ENCODE peak calls at places on chromosome 12, in nine cellular contexts. N is H54; P is RCC 7860; F is Jurkat, Clone E6-1; A is GM12891; H is stimulated activated CD4-positive, alpha-beta T cell treated with anti-CD3 and anti-CD28 coated beads, Interleukin-15, amount 100 ng/mL, for 1 hour; Z is occipital lobe; L is T-cell; C is A549. G is an unnamed sample.

GRCh38 chr12:70794131-70794530 is 126.4 kb downstream of the PTPRR start:
- DNase-seq in Z (no peak), N (no peak), A (no peak), P (no peak), H (no peak), F (no peak), L (no peak), C (no peak), G (no peak)

GRCh38 chr12:40240779-40241178 is 16.0 kb downstream of the LRRK2 start:
- DNase-seq in N (no peak), H (no peak), Z (no peak), F (no peak), A (no peak), P (no peak), C (no peak), L (no peak), G (no peak)

GRCh38 chr12:44077293-44077692 is 241.4 kb downstream of the TMEM117 start:
- DNase-seq in H (no peak), N (no peak), L (no peak), P (no peak), F (no peak), A (no peak), C (no peak), Z (no peak), G (no peak)

GRCh38 chr12:3976351-3976938 is 103.2 kb upstream of the PARP11 start:
- DNase-seq in F (no peak), N (no peak), P (no peak), C (no peak), L (no peak), H (no peak), A (no peak), Z (no peak), G (no peak)

GRCh38 chr12:111412007-111412829 is 6.5 kb downstream of the SH2B3 start:
- DNase-seq in F (no peak), A (no peak), H (no peak), C (no peak), Z (no peak), N (peak), P (peak), L (no peak), G (no peak)

GRCh38 chr12:121400332-121401139 is 618 bp downstream of the RNF34 start:
- DNase-seq in A (peak), P (peak), H (peak), Z (no peak), N (peak), L (peak), F (peak), C (no peak), G (no peak)

GRCh38 chr12:123667771-123668170 is 3.1 kb upstream of the TCTN2 start:
- DNase-seq in N (no peak), Z (no peak), H (no peak), P (no peak), F (no peak), A (no peak), C (no peak), L (no peak), G (no peak)

GRCh38 chr12:123078114-123078465 is 72.8 kb downstream of the PITPNM2 start:
- DNase-seq in H (no peak), F (no peak), A (no peak), L (no peak), P (no peak), Z (peak), C (no peak), N (no peak), G (no peak)

GRCh38 chr12:63008372-63008771 is 73.4 kb upstream of the PPM1H start:
- DNase-seq in H (no peak), Z (no peak), N (no peak), P (no peak), F (no peak), C (no peak), L (no peak), A (no peak), G (no peak)

GRCh38 chr12:46963977-46964376 is 115.4 kb upstream of the PCED1B start:
- DNase-seq in F (no peak), C (no peak), Z (no peak), H (no peak), P (peak), L (no peak), A (no peak), N (no peak), G (no peak)

GRCh38 chr12:111406474-111407370 is 999 bp downstream of the SH2B3 start:
- DNase-seq in P (no peak), N (no peak), L (no peak), A (no peak), C (no peak), F (no peak), Z (no peak), H (no peak), G (no peak)

GRCh38 chr12:6376079-6376941 is 947 bp upstream of the SCNN1A start:
- DNase-seq in F (no peak), C (peak), N (peak), H (no peak), P (peak), Z (no peak), L (no peak), A (no peak), G (no peak)

GRCh38 chr12:26092706-26093105 is 32.1 kb downstream of the BHLHE41 start:
- DNase-seq in L (no peak), C (no peak), H (no peak), Z (no peak), P (no peak), N (no peak), A (no peak), F (no peak), G (no peak)

GRCh38 chr12:110538869-110539622 is 36.9 kb downstream of the RAD9B start:
- DNase-seq in Z (no peak), L (no peak), H (no peak), N (no peak), A (no peak), C (no peak), F (no peak), P (no peak), G (no peak)

GRCh38 chr12:88310069-88310468 is 168.0 kb downstream of the TMTC3 start:
- DNase-seq in N (no peak), Z (no peak), L (no peak), H (no peak), F (no peak), P (no peak), A (no peak), C (no peak), G (peak)

GRCh38 chr12:48717252-48717695 is 767 bp upstream of the CCNT1 start:
- DNase-seq in P (no peak), N (no peak), C (no peak), A (peak), H (no peak), F (peak), L (no peak), Z (no peak), G (no peak)

GRCh38 chr12:52829986-52830385 is 4.1 kb downstream of the KRT79 start:
- DNase-seq in H (no peak), P (no peak), A (no peak), N (no peak), Z (no peak), C (no peak), L (no peak), F (no peak), G (no peak)

GRCh38 chr12:104720346-104721064 is 237.6 kb downstream of the SLC41A2 start:
- DNase-seq in Z (no peak), P (no peak), N (no peak), H (peak), L (peak), A (no peak), C (no peak), F (peak), G (no peak)

GRCh38 chr12:67853204-67853603 is 136.0 kb upstream of the IFNG-AS1 start:
- DNase-seq in Z (no peak), L (no peak), P (no peak), C (no peak), A (no peak), F (no peak), N (no peak), H (no peak), G (no peak)

GRCh38 chr12:12977231-12977630 is 22.8 kb downstream of the HEBP1 start:
- DNase-seq in P (no peak), C (no peak), L (no peak), H (no peak), N (no peak), F (no peak), A (no peak), Z (no peak), G (no peak)

GRCh38 chr12:51826881-51827280 is 21.6 kb downstream of the FIGNL2 start:
- DNase-seq in P (no peak), A (no peak), F (no peak), L (no peak), N (no peak), Z (no peak), C (no peak), H (no peak), G (no peak)

GRCh38 chr12:62684586-62685295 is 218.1 kb downstream of the MON2 start:
- DNase-seq in N (no peak), L (no peak), F (no peak), A (no peak), C (no peak), Z (no peak), P (no peak), H (no peak), G (peak)

GRCh38 chr12:64670039-64670438 is 59.7 kb downstream of the RASSF3 start:
- DNase-seq in A (no peak), L (no peak), H (no peak), Z (no peak), N (no peak), F (no peak), P (no peak), C (no peak), G (no peak)

GRCh38 chr12:93078092-93078491 is 149.0 kb upstream of the EEA1 start:
- DNase-seq in P (no peak), F (no peak), N (no peak), Z (no peak), L (no peak), H (no peak), A (no peak), C (no peak), G (no peak)

GRCh38 chr12:102833687-102834435 is 83.2 kb downstream of the PAH start:
- DNase-seq in H (no peak), P (no peak), C (no peak), N (no peak), F (no peak), Z (no peak), A (no peak), L (no peak), G (no peak)

GRCh38 chr12:93901739-93902138 is 224.6 kb downstream of the CRADD start:
- DNase-seq in P (no peak), A (no peak), N (no peak), H (no peak), L (no peak), C (no peak), Z (no peak), F (no peak), G (no peak)

GRCh38 chr12:24363177-24363754 is 413.8 kb upstream of the SOX5 start:
- DNase-seq in Z (no peak), A (no peak), P (no peak), F (no peak), H (no peak), L (no peak), N (no peak), C (no peak), G (no peak)

GRCh38 chr12:8780389-8780788 is 42.0 kb upstream of the A2ML1 start:
- DNase-seq in N (no peak), A (no peak), L (no peak), C (peak), Z (no peak), P (no peak), F (peak), H (no peak), G (no peak)

GRCh38 chr12:53735-54095 is 12.9 kb upstream of the IQSEC3 start:
- DNase-seq in F (no peak), L (no peak), P (no peak), A (no peak), N (no peak), C (no peak), Z (no peak), H (no peak), G (no peak)

GRCh38 chr12:42609605-42610004 is 20.1 kb upstream of the PRICKLE1 start:
- DNase-seq in F (no peak), P (no peak), Z (no peak), L (no peak), C (no peak), H (no peak), N (no peak), A (no peak), G (no peak)

GRCh38 chr12:108377260-108377659 is 38.1 kb upstream of the CMKLR1 start:
- DNase-seq in L (no peak), F (no peak), H (no peak), A (no peak), Z (no peak), N (no peak), P (no peak), C (no peak), G (no peak)

GRCh38 chr12:104604995-104605675 is 148.4 kb downstream of the CHST11 start:
- DNase-seq in H (no peak), C (no peak), Z (no peak), A (no peak), F (no peak), N (no peak), P (no peak), L (no peak), G (no peak)

GRCh38 chr12:75389706-75390105 is 1.2 kb upstream of the GLIPR1L2 start:
- DNase-seq in Z (no peak), P (no peak), A (no peak), L (no peak), H (no peak), C (no peak), N (no peak), F (no peak), G (no peak)

GRCh38 chr12:2390133-2390532 is 337.3 kb downstream of the CACNA1C start:
- DNase-seq in L (no peak), A (no peak), Z (no peak), P (no peak), H (no peak), C (no peak), F (no peak), N (no peak), G (no peak)